ENCODE peak calls at places on chromosomes 16 and 17, in five cellular contexts. I is fibroblast of the aortic adventitia; W is CD4-positive, alpha-beta memory T cell; Y is LHCN-M2; J is stimulated activated CD8-positive, alpha-beta memory T cell treated with anti-CD3 and anti-CD28 coated beads, Interleukin-4, amount 100 ng/mL, for 4 hours. X is an unnamed sample.

GRCh38 chr17:14741516-14741915 is 440.6 kb downstream of the HS3ST3B1 start:
- DNase-seq in I (peak; percentile 6), W (no peak), Y (peak; percentile 59), J (no peak), X (no peak)

GRCh38 chr17:79183221-79184158 is 108.9 kb downstream of the ENGASE start:
- DNase-seq in I (no peak), W (no peak), Y (no peak), J (no peak), X (no peak)

GRCh38 chr16:27618140-27618539 is 68.2 kb downstream of the KATNIP start:
- DNase-seq in I (no peak), W (no peak), Y (no peak), J (no peak), X (no peak)

GRCh38 chr17:67460097-67460496 is 83.0 kb downstream of the PITPNC1 start:
- DNase-seq in I (no peak), W (no peak), Y (no peak), J (no peak), X (no peak)

GRCh38 chr17:34499576-34499975 is 79.8 kb upstream of the TMEM132E start:
- DNase-seq in I (peak; percentile 34), W (no peak), Y (no peak), J (no peak), X (no peak)

GRCh38 chr17:10119203-10120112 is 78.9 kb downstream of the GAS7 start:
- DNase-seq in I (no peak), W (no peak), Y (no peak), J (no peak), X (no peak)

GRCh38 chr16:75059411-75059810 is 57.2 kb downstream of the LDHD start:
- DNase-seq in I (no peak), W (no peak), Y (no peak), J (no peak), X (no peak)

GRCh38 chr16:59397638-59398037 is 663.5 kb upstream of the GOT2 start:
- DNase-seq in I (no peak), W (no peak), Y (no peak), J (no peak), X (no peak)

GRCh38 chr17:3695723-3696411 is at the start of gene P2RX5:
- DNase-seq in I (no peak), W (peak; percentile 39), Y (no peak), J (no peak), X (peak; percentile 7)